ENCODE peak calls at places on chromosomes 3 and 15, in five cellular contexts. R is mesothelial cell of epicardium, J is GM20000, T is epithelial cell of prostate, Z is amygdala. E is an unnamed sample.

GRCh38 chr3:177591371-177591770 is 394.1 kb upstream of the TBL1XR1 start:
- DNase-seq in R (no peak), J (no peak), T (peak), Z (no peak), E (no peak)

GRCh38 chr3:14143826-14144225 is 19.0 kb downstream of the TMEM43 start:
- DNase-seq in R (no peak), J (no peak), T (no peak), Z (no peak), E (no peak)

GRCh38 chr3:31880482-31881078 is 100.5 kb downstream of the OSBPL10 start:
- DNase-seq in R (no peak), J (no peak), T (peak), Z (no peak), E (no peak)

GRCh38 chr15:69557340-69558137 is 104.9 kb downstream of the RPLP1 start:
- DNase-seq in R (no peak), J (no peak), T (peak), Z (no peak), E (no peak)

GRCh38 chr3:123281929-123282328 is 80.2 kb downstream of the SEC22A start:
- DNase-seq in R (no peak), J (no peak), T (no peak), Z (no peak), E (no peak)

GRCh38 chr15:39426552-39427532 is 154.0 kb upstream of the THBS1 start:
- DNase-seq in R (no peak), J (peak), T (no peak), Z (no peak), E (peak)

GRCh38 chr3:106617276-106617675 is 748.5 kb upstream of the CBLB start:
- DNase-seq in R (no peak), J (no peak), T (no peak), Z (no peak), E (no peak)

GRCh38 chr3:112775011-112775742 is 71.5 kb downstream of the CD200R1L start:
- DNase-seq in R (no peak), J (no peak), T (no peak), Z (no peak), E (no peak)

GRCh38 chr3:70832035-70832795 is 519.8 kb upstream of the MDFIC2 start:
- DNase-seq in R (no peak), J (no peak), T (no peak), Z (no peak), E (no peak)

E was measured in GM10248.